ENCODE peak calls at places on chromosomes 1 and 21, in six cellular contexts. Q is K562, S is GM12878, H is H1, G is GM12891, P is HepG2. M is an unnamed sample.

GRCh38 chr1:209655832-209656231 is 3.6 kb upstream of the LAMB3 start:
- DNase-seq in Q (no peak), S (no peak), H (no peak), G (no peak), P (no peak), M (no peak)

GRCh38 chr1:11981378-11982009 is 1.2 kb downstream of the MFN2 start:
- DNase-seq in Q (no peak), S (no peak), H (no peak), G (no peak), P (no peak), M (no peak)

GRCh38 chr21:38712076-38712475 is 93.7 kb upstream of the ETS2 start:
- DNase-seq in Q (no peak), S (no peak), H (peak; percentile 43), G (no peak), P (peak; percentile 62), M (no peak)

GRCh38 chr21:42530167-42530518 is 16.5 kb downstream of the SLC37A1 start:
- DNase-seq in Q (no peak), S (no peak), H (no peak), G (no peak), P (no peak), M (no peak)

GRCh38 chr1:222087207-222087920 is 345.5 kb upstream of the DUSP10 start:
- DNase-seq in Q (no peak), S (no peak), H (no peak), G (no peak), P (no peak), M (no peak)

GRCh38 chr1:233518344-233518743 is 95.6 kb upstream of the KCNK1 start:
- DNase-seq in Q (peak; percentile 81), S (no peak), H (peak; percentile 38), G (no peak), P (no peak), M (no peak)

GRCh38 chr1:213123087-213123486 is 72.0 kb downstream of the RPS6KC1 start:
- DNase-seq in Q (no peak), S (no peak), H (no peak), G (no peak), P (no peak), M (no peak)

GRCh38 chr1:34918609-34919561 is 10.6 kb downstream of the DLGAP3 start:
- DNase-seq in Q (peak; percentile 41), S (peak; percentile 13), H (peak; percentile 29), G (peak; percentile 38), P (no peak), M (no peak)

GRCh38 chr21:18170829-18171228 is 73.8 kb upstream of the CHODL start:
- DNase-seq in Q (no peak), S (no peak), H (no peak), G (no peak), P (no peak), M (no peak)

GRCh38 chr1:75067975-75068374 is 66.2 kb upstream of the LHX8 start:
- DNase-seq in Q (no peak), S (no peak), H (no peak), G (no peak), P (no peak), M (no peak)

GRCh38 chr1:53734650-53735211 is 4.2 kb downstream of the GLIS1 start:
- DNase-seq in Q (no peak), S (no peak), H (no peak), G (no peak), P (no peak), M (no peak)

GRCh38 chr1:44060830-44061267 is 29.6 kb upstream of the SLC6A9 start:
- DNase-seq in Q (no peak), S (no peak), H (no peak), G (no peak), P (no peak), M (no peak)

GRCh38 chr1:59673575-59674467 is 140.9 kb upstream of the HOOK1 start:
- DNase-seq in Q (no peak), S (no peak), H (no peak), G (no peak), P (no peak), M (no peak)

GRCh38 chr1:236773919-236774318 is 21.2 kb upstream of the MTR start:
- DNase-seq in Q (no peak), S (no peak), H (no peak), G (no peak), P (no peak), M (no peak)

GRCh38 chr1:63320024-63320799 is 2.2 kb upstream of the FOXD3 start:
- DNase-seq in Q (no peak), S (no peak), H (no peak), G (no peak), P (no peak), M (no peak)

GRCh38 chr21:42724226-42724920 is 71.0 kb downstream of the PDE9A start:
- DNase-seq in Q (no peak), S (no peak), H (no peak), G (no peak), P (peak; percentile 91), M (no peak)

GRCh38 chr1:116587496-116588308 is 16.9 kb upstream of the CD58 start:
- DNase-seq in Q (no peak), S (no peak), H (no peak), G (no peak), P (no peak), M (no peak)

GRCh38 chr1:11194407-11195176 is 5.4 kb downstream of the ANGPTL7 start:
- DNase-seq in Q (no peak), S (no peak), H (no peak), G (no peak), P (no peak), M (no peak)

GRCh38 chr1:171788696-171789095 is 7.2 kb downstream of the METTL13 start:
- DNase-seq in Q (no peak), S (no peak), H (no peak), G (no peak), P (no peak), M (no peak)

GRCh38 chr1:235270625-235271024 is 57.4 kb downstream of the ARID4B start:
- DNase-seq in Q (no peak), S (no peak), H (no peak), G (no peak), P (no peak), M (no peak)

GRCh38 chr1:27366113-27366410 is 699 bp downstream of the MAP3K6 start:
- DNase-seq in Q (peak; percentile 89), S (no peak), H (no peak), G (peak; percentile 66), P (peak; percentile 52), M (peak; percentile 72)

DNA sequence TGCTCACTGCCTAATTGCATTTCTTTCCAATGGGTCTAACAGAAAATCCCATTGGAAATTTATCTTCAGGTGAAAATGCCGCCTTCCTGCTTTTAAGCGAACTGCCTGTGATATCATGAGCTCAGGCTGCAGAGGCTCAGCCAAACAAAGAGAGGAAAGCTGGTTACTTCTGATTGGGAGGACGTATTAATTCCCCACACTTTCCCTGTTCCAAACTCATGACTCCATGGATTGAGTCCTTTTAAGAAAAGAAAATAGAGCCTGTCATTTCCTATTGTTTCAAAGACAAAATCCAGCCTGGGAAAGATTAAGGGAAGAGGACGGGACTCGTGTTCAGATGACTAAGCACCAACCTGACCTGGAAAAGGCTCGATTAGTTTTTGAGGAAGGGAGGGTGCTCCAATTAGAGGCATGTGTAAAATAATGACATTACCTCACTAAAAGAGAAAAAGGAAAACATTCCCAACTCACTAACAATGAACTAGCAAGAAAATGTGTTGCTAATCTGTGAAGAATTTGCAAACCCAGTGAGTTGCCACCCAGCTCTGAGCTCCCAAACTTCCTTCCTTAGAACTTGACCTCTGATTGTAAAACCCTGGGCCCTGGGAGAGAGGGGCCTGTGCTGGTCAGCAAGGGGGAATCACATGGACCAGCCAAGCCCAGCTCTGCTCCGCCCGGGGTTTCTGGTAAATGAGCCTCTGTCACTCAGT is 61.2 kb downstream of the TCP10L start:
- DNase-seq in Q (no peak), S (no peak), H (no peak), G (no peak), P (no peak), M (no peak)
- TF ChIP-seq TAF1 in Q (no peak), S (no peak), H (no peak), G (no peak), P (no peak), M (no peak)

GRCh38 chr1:38028671-38029070 is 16.1 kb downstream of the UTP11 start:
- DNase-seq in Q (no peak), S (no peak), H (no peak), G (no peak), P (no peak), M (no peak)

GRCh38 chr1:38029081-38029681 is 16.6 kb downstream of the UTP11 start:
- DNase-seq in Q (peak; percentile 58), S (no peak), H (no peak), G (no peak), P (no peak), M (no peak)

GRCh38 chr1:38026592-38027200 is 14.2 kb downstream of the UTP11 start:
- DNase-seq in Q (no peak), S (no peak), H (no peak), G (no peak), P (no peak), M (no peak)

GRCh38 chr1:38028105-38028591 is 15.6 kb downstream of the UTP11 start:
- DNase-seq in Q (no peak), S (peak; percentile 95), H (no peak), G (no peak), P (no peak), M (peak; percentile 71)

DNA sequence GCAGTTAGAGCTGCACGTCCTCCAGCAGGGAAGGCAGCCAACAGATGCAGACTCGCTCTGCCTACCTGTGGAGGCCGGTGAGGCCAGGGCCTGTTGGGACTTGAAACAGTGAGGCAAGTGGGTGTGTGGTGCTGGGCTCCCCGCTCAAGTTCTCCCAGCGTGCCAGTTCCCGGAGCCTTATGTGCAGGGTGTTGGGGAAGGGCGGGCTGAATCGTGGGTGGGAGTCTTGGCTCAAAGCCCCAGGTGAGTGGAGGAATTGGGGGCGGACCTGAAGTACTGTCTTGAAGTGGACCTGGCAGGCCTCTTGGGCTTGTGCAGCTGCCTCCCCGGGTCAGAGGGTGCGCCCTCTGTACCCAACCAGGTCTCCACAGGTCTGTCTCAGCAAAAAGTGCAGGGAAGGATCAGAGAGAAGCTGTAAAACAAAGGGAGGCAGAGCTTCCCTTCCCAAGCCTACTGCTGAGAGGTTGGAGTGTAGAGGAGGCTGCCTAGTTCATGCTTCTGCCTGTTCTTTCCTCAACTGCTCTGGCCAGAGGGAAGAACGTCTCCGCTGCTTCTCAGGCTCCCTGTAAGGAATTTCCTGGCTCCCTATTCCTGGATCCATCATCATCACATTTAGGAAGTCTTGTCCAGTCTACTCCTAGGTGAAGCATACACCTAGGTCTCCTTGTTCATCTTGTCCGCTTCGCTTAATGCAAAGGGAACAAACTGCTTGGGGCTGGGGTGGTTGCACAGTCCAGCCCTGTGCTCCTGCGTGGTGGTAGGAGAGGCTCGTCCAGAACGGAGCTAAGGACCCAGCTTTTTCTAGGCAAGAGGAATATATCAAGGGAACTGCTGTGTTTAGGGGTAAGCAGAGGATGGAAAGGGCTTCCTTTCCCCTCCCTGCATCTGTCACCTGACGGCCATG is 14.9 kb downstream of the UTP11 start:
- DNase-seq in Q (no peak), S (no peak), H (no peak), G (no peak), P (no peak), M (no peak)
- TF ChIP-seq POLR2AphosphoS5 in Q (peak; percentile 40), S (no peak), H (peak; percentile 45), G (peak; percentile 49), P (no peak), M (no peak)

GRCh38 chr1:205955499-205955898 is 12.2 kb upstream of the SLC26A9 start:
- DNase-seq in Q (no peak), S (no peak), H (no peak), G (no peak), P (no peak), M (no peak)
- TF ChIP-seq POLR2A in Q (no peak), S (no peak), H (no peak), G (no peak), P (no peak), M (no peak)

GRCh38 chr1:226407497-226408284 is at the start of gene PARP1:
- DNase-seq in Q (peak; percentile 99), S (no peak), H (no peak), G (peak; percentile 86), P (peak; percentile 71), M (peak; percentile 85)
- TF ChIP-seq TAF1 in Q (peak; percentile 83), S (peak; percentile 42), H (peak; percentile 54), G (peak; percentile 18), P (peak; percentile 74), M (peak; percentile 70)